ENCODE peak calls at places on chromosomes 5 and 9, in ten cellular contexts. C is lower leg skin, E is SK-N-SH, G is lower lobe of right lung, R is Peyer's patch, B is left ventricle myocardium inferior, F is GM20000, L is neural crest cell, X is psoas muscle, O is nephron progenitor cell. K is an unnamed sample.

GRCh38 chr5:178090856-178091255 is 22.5 kb upstream of the N4BP3 start:
- DNase-seq in C (no peak), E (no peak), G (no peak), R (no peak), B (no peak), F (no peak), L (no peak), X (no peak), O (no peak), K (no peak)

GRCh38 chr5:154647760-154648143 is 107.4 kb upstream of the LARP1 start:
- DNase-seq in C (no peak), E (no peak), G (no peak), R (no peak), B (no peak), F (no peak), L (no peak), X (no peak), O (no peak), K (no peak)

GRCh38 chr5:114055318-114055788 is 306.5 kb upstream of the KCNN2 start:
- DNase-seq in C (no peak), E (peak), G (peak), R (no peak), B (peak), F (no peak), L (peak), X (peak), O (peak), K (peak)

GRCh38 chr5:17212210-17212609 is 5.2 kb upstream of the BASP1 start:
- DNase-seq in C (no peak), E (no peak), G (no peak), R (no peak), B (no peak), F (no peak), L (no peak), X (no peak), O (no peak), K (no peak)

GRCh38 chr9:117044241-117044640 is 357.1 kb downstream of the TRIM32 start:
- DNase-seq in C (no peak), E (peak), G (no peak), R (no peak), B (no peak), F (no peak), L (no peak), X (no peak), O (peak), K (no peak)

GRCh38 chr5:31449175-31449574 is 82.7 kb downstream of the DROSHA start:
- DNase-seq in C (no peak), E (no peak), G (no peak), R (no peak), B (no peak), F (no peak), L (no peak), X (no peak), O (no peak), K (no peak)

GRCh38 chr5:113546711-113547159 is 33.2 kb downstream of the YTHDC2 start:
- DNase-seq in C (no peak), E (no peak), G (no peak), R (no peak), B (no peak), F (no peak), L (no peak), X (no peak), O (no peak), K (no peak)

GRCh38 chr5:121273818-121274433 is 577.8 kb upstream of the FTMT start:
- DNase-seq in C (no peak), E (no peak), G (no peak), R (no peak), B (no peak), F (no peak), L (no peak), X (no peak), O (no peak), K (no peak)

GRCh38 chr9:33921967-33922895 is 105.3 kb downstream of the UBE2R2 start:
- DNase-seq in C (no peak), E (peak), G (no peak), R (no peak), B (no peak), F (peak), L (no peak), X (no peak), O (peak), K (no peak)

GRCh38 chr5:146588331-146588730 is 72.3 kb upstream of the GPR151 start:
- DNase-seq in C (no peak), E (no peak), G (no peak), R (no peak), B (no peak), F (no peak), L (no peak), X (no peak), O (no peak), K (no peak)

GRCh38 chr5:109546461-109546860 is 136.7 kb upstream of the PJA2 start:
- DNase-seq in C (no peak), E (no peak), G (no peak), R (no peak), B (no peak), F (no peak), L (no peak), X (no peak), O (no peak), K (no peak)

GRCh38 chr5:76999451-76999850 is 30.8 kb upstream of the AGGF1 start:
- DNase-seq in C (no peak), E (no peak), G (no peak), R (no peak), B (no peak), F (no peak), L (no peak), X (no peak), O (no peak), K (no peak)

GRCh38 chr5:68534131-68534940 is 318.8 kb downstream of the PIK3R1 start:
- DNase-seq in C (no peak), E (peak), G (no peak), R (no peak), B (peak), F (no peak), L (peak), X (no peak), O (peak), K (no peak)

GRCh38 chr5:155943516-155944407 is 383.2 kb upstream of the SGCD start:
- DNase-seq in C (no peak), E (peak), G (no peak), R (no peak), B (peak), F (peak), L (peak), X (peak), O (peak), K (no peak)

GRCh38 chr9:134631881-134632280 is 9.7 kb upstream of the COL5A1 start:
- DNase-seq in C (peak), E (no peak), G (peak), R (no peak), B (no peak), F (no peak), L (no peak), X (peak), O (no peak), K (no peak)

GRCh38 chr9:78267889-78268288 is 29.0 kb upstream of the PSAT1 start:
- DNase-seq in C (no peak), E (no peak), G (no peak), R (no peak), B (no peak), F (no peak), L (no peak), X (no peak), O (no peak), K (no peak)

GRCh38 chr5:138287252-138287651 is 12.8 kb upstream of the GFRA3 start:
- DNase-seq in C (no peak), E (no peak), G (no peak), R (no peak), B (no peak), F (no peak), L (no peak), X (no peak), O (no peak), K (no peak)

GRCh38 chr5:149371296-149371962 is 7.7 kb downstream of the IL17B start:
- DNase-seq in C (peak), E (peak), G (peak), R (peak), B (peak), F (peak), L (peak), X (peak), O (peak), K (peak)

GRCh38 chr9:129237195-129237611 is 59.1 kb upstream of the IER5L start:
- DNase-seq in C (no peak), E (no peak), G (peak), R (no peak), B (no peak), F (no peak), L (no peak), X (peak), O (no peak), K (no peak)

GRCh38 chr5:11000517-11001353 is 239.7 kb upstream of the DAP start:
- DNase-seq in C (no peak), E (no peak), G (no peak), R (no peak), B (no peak), F (no peak), L (no peak), X (no peak), O (no peak), K (no peak)

GRCh38 chr9:13387668-13388124 is 108.2 kb upstream of the MPDZ start:
- DNase-seq in C (no peak), E (no peak), G (no peak), R (no peak), B (no peak), F (no peak), L (no peak), X (no peak), O (no peak), K (no peak)

GRCh38 chr9:124457887-124458431 is 7.7 kb downstream of the ADGRD2 start:
- DNase-seq in C (no peak), E (no peak), G (no peak), R (no peak), B (no peak), F (no peak), L (no peak), X (no peak), O (no peak), K (no peak)

GRCh38 chr9:113454914-113455761 is 8.4 kb upstream of the RGS3 start:
- DNase-seq in C (no peak), E (no peak), G (peak), R (no peak), B (peak), F (peak), L (no peak), X (no peak), O (no peak), K (no peak)

GRCh38 chr5:154238776-154239481 is 48.4 kb downstream of the GALNT10 start:
- DNase-seq in C (no peak), E (no peak), G (no peak), R (peak), B (no peak), F (peak), L (no peak), X (no peak), O (no peak), K (no peak)

GRCh38 chr5:142453801-142454381 is 129.1 kb upstream of the SPRY4 start:
- DNase-seq in C (peak), E (no peak), G (no peak), R (no peak), B (no peak), F (no peak), L (no peak), X (no peak), O (no peak), K (no peak)

GRCh38 chr5:138649316-138649720 is 74.1 kb upstream of the HSPA9 start:
- DNase-seq in C (no peak), E (no peak), G (no peak), R (no peak), B (no peak), F (no peak), L (no peak), X (no peak), O (peak), K (no peak)

GRCh38 chr9:4691794-4692193 is 12.4 kb downstream of the CDC37L1 start:
- DNase-seq in C (no peak), E (no peak), G (no peak), R (no peak), B (no peak), F (no peak), L (no peak), X (no peak), O (no peak), K (no peak)

GRCh38 chr9:106981396-106982287 is 118.7 kb downstream of the ZNF462 start:
- DNase-seq in C (no peak), E (no peak), G (no peak), R (no peak), B (no peak), F (peak), L (no peak), X (no peak), O (no peak), K (no peak)
- TF ChIP-seq CTCF in C (no peak), E (no peak), G (no peak), R (no peak), B (no peak), F (no peak), L (no peak), X (no peak), O (no peak), K (no peak)

GRCh38 chr9:8978334-8978733 is 1178.8 kb upstream of the DMAC1 start:
- DNase-seq in C (no peak), E (no peak), G (no peak), R (no peak), B (no peak), F (no peak), L (no peak), X (no peak), O (no peak), K (no peak)
- TF ChIP-seq CTCF in C (no peak), E (no peak), G (no peak), R (no peak), B (no peak), F (no peak), L (no peak), X (no peak), O (no peak), K (no peak)

GRCh38 chr5:125411163-125412050 is 665.0 kb upstream of the ZNF608 start:
- DNase-seq in C (no peak), E (no peak), G (no peak), R (no peak), B (no peak), F (peak), L (no peak), X (no peak), O (no peak), K (no peak)

GRCh38 chr5:125413861-125414260 is 667.4 kb upstream of the ZNF608 start:
- DNase-seq in C (no peak), E (no peak), G (no peak), R (no peak), B (no peak), F (no peak), L (no peak), X (no peak), O (no peak), K (no peak)

GRCh38 chr5:125410501-125411162 is 664.2 kb upstream of the ZNF608 start:
- DNase-seq in C (no peak), E (peak), G (no peak), R (no peak), B (no peak), F (no peak), L (no peak), X (no peak), O (no peak), K (no peak)

GRCh38 chr5:125412051-125412560 is 665.7 kb upstream of the ZNF608 start:
- DNase-seq in C (no peak), E (no peak), G (no peak), R (no peak), B (no peak), F (peak), L (no peak), X (no peak), O (peak), K (peak)

DNA sequence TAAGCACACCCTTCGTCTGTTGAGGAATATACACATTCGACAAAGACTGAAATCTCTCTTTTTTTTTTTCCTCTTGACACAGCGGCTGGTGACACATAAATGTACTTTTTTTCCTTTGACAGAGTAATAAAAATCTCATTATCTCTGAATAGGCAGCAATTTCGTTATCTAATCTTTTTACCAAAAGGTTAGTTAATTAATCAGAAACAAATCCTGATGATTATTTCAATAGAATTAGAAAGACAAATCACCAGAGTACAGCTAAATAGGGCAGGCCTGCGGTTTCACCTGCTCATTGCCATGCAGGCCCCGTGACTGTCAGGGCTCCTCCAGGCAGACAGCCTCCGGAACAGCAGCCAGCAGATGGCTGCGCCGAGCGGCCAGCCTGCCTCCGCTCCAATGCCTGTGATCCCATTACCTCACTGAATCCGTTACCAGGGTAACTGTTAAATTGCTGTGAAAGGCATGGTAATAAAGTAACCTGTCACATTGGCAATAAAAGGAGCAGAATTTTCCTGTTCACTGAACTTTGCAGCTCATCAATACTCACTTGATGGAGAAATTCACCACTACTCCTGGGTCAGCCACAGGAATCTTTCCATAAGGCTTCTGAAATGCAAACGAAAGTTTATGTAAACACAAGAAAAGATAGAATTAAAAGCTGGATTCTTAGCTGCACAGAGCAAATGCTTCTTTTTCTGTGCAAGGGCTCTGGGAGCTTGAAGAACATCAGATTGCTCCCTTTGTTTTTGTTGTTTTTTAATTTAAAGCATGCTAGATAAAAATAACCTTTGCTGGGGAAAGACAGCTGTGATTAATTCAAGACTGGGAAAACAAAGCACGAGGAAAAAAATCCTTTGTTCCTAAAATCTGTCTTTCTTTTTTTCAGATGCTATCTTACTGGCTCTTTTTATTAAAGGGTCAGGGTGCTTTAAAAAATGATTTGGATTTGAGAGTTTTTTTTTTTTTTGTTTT is 666.4 kb upstream of the ZNF608 start:
- DNase-seq in C (peak), E (peak), G (peak), R (peak), B (peak), F (peak), L (peak), X (peak), O (peak), K (peak)
- TF ChIP-seq CTCF in C (no peak), E (peak), G (peak), R (peak), B (peak), F (no peak), L (peak), X (peak), O (no peak), K (peak)

GRCh38 chr5:141326088-141326854 is 4.0 kb upstream of the PCDHGA1 start:
- DNase-seq in C (no peak), E (peak), G (peak), R (peak), B (peak), F (peak), L (no peak), X (peak), O (peak), K (peak)
- TF ChIP-seq CTCF in C (no peak), E (peak), G (peak), R (peak), B (peak), F (peak), L (peak), X (peak), O (peak), K (peak)

GRCh38 chr9:118595719-118596305 is 773.4 kb downstream of the BRINP1 start:
- DNase-seq in C (no peak), E (peak), G (no peak), R (no peak), B (no peak), F (peak), L (peak), X (no peak), O (peak), K (no peak)
- TF ChIP-seq CTCF in C (no peak), E (peak), G (peak), R (no peak), B (peak), F (no peak), L (peak), X (peak), O (peak), K (peak)

DNA sequence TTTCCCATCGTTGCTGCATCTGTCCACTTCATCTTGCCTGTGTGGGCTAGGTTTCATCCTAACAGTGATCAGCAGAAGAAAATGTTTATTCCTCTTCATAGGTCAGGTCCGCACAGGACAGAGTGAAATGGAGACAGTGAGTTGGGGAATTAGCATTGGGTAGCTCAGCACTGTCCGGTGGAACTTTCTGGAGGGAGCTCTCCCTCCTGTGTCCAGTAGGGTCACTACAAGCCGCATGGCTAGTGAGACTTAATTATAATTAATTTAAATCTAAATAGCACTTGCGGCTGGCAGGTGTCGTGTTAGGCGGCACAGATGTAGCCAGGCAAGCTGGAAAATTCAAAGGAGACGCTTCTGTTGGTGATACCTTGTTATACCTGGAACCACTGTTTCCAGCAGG is 48.4 kb downstream of the CFAP77 start:
- DNase-seq in C (no peak), E (no peak), G (no peak), R (no peak), B (no peak), F (no peak), L (no peak), X (no peak), O (no peak), K (no peak)
- TF ChIP-seq CTCF in C (no peak), E (no peak), G (no peak), R (no peak), B (no peak), F (no peak), L (no peak), X (no peak), O (no peak), K (no peak)

K was measured in heart left ventricle.